ENCODE peak calls at places on chromosomes 2 and 18, in four cellular contexts. U, S, V and Q are unnamed samples. For H3K4me1, the result is how much of the 10 kb centered on the place peaks cover.

GRCh38 chr2:26178746-26179436 is 6.0 kb downstream of the GAREM2 start:
- DNase-seq in U (no peak), S (no peak), V (no peak), Q (no peak)

GRCh38 chr2:223835701-223836532 is 1.5 kb downstream of the AP1S3 start:
- DNase-seq in U (no peak), S (peak), V (no peak), Q (no peak)

GRCh38 chr2:75627902-75628504 is 18.6 kb upstream of the MRPL19 start:
- DNase-seq in U (peak), S (peak), V (peak), Q (peak)

GRCh38 chr2:106094101-106094860 is 99.8 kb downstream of the UXS1 start:
- DNase-seq in U (no peak), S (no peak), V (no peak), Q (no peak)

GRCh38 chr2:74712223-74713053 is 58.4 kb downstream of the SEMA4F start:
- DNase-seq in U (no peak), S (no peak), V (no peak), Q (no peak)

GRCh38 chr2:18483896-18484295 is 76.6 kb downstream of the RDH14 start:
- DNase-seq in U (no peak), S (no peak), V (no peak), Q (peak)

GRCh38 chr2:41869542-41870256 is 178.1 kb upstream of the PKDCC start:
- DNase-seq in U (peak), S (peak), V (peak), Q (peak)

GRCh38 chr2:168316073-168316440 is 68.7 kb upstream of the STK39 start:
- DNase-seq in U (peak), S (no peak), V (no peak), Q (no peak)

GRCh38 chr2:28751956-28752607 is 452 bp downstream of the PPP1CB start:
- DNase-seq in U (peak), S (peak), V (no peak), Q (peak)

GRCh38 chr2:221448857-221449390 is 123.2 kb downstream of the EPHA4 start:
- DNase-seq in U (no peak), S (no peak), V (no peak), Q (no peak)
- H3K4me1 ChIP-seq in U (under half), S (under half), V (under half), Q (under half)

GRCh38 chr2:145797692-145798091 is 1277.8 kb upstream of the ZEB2 start:
- DNase-seq in U (no peak), S (no peak), V (no peak), Q (no peak)

GRCh38 chr2:145798419-145798818 is 1278.5 kb upstream of the ZEB2 start:
- DNase-seq in U (no peak), S (no peak), V (no peak), Q (no peak)

GRCh38 chr2:145799595-145800108 is 1279.7 kb upstream of the ZEB2 start:
- DNase-seq in U (no peak), S (no peak), V (no peak), Q (no peak)

GRCh38 chr2:145800201-145801091 is 1280.5 kb upstream of the ZEB2 start:
- DNase-seq in U (peak), S (no peak), V (no peak), Q (no peak)

DNA sequence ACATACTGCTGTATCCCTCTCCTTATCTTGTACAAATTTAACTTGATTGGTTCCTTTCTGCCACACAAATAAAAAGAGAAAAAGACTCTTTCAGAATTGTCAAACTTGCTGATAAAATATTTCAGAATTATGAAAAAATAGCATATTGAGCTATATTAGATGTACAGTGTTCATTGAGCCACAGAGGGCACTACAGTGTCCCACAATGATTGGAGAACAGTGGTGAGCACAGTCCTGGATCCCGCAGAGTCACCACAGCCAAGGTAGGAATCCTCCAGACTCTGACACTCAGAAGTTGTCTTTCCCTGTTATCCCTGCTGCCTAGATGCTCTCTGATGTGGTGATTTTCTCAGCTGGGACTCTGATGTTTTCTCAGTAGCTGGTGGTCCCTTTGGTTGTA is 1281.3 kb upstream of the ZEB2 start:
- DNase-seq in U (no peak), S (no peak), V (no peak), Q (no peak)
- H3K4me1 ChIP-seq in U (under half), S (under half), V (under half), Q (under half)

DNA sequence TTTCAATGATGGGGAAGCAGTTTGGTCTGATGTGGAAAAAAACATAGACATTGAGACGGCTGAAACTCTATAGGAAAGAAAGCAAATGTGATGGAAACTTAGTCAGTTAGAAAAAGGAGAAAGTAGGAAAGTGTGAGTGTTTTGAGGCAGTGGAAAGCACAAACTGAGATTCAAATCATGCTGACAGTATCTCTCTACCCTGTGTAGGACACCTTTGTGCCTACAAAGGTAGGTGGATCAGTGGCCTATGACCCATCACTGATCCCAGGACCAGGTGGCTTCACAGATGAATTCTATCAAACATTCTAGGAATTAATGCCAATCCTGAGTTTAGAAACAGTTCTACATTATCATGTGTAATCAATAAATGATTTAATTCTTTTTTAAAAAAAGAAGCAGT is 57.1 kb downstream of the CD226 start:
- DNase-seq in U (no peak), S (no peak), V (no peak), Q (no peak)
- H3K4me1 ChIP-seq in U (under half), S (under half), V (under half), Q (under half)

GRCh38 chr2:217937446-217937845 is 65.3 kb downstream of the TNS1 start:
- DNase-seq in U (no peak), S (no peak), V (no peak), Q (no peak)

GRCh38 chr2:217935245-217935879 is 67.4 kb downstream of the TNS1 start:
- DNase-seq in U (no peak), S (no peak), V (peak), Q (no peak)

GRCh38 chr2:217935901-217936684 is 66.7 kb downstream of the TNS1 start:
- DNase-seq in U (no peak), S (no peak), V (no peak), Q (no peak)

GRCh38 chr2:217938038-217938437 is 64.8 kb downstream of the TNS1 start:
- DNase-seq in U (no peak), S (no peak), V (no peak), Q (no peak)

DNA sequence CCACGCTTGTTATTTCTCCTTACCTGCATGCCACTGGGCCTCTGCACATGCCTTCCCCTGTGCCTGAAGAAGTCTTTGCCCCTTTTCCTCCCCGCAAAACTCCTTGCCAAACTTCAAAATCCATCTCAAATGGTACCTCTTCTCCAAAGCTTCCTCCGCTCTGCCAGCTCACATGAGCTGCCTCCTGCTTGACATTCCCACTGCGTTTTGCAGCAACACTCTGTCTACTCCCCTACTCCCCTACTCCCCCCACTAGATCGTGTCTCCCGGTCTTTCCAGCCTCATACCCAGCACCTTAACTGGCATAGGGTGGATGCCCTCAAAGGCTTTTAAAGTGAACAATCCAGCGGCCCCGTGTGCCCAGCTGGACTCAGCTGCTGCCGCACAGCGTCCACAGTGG is 65.8 kb downstream of the TNS1 start:
- DNase-seq in U (no peak), S (no peak), V (no peak), Q (no peak)
- H3K4me1 ChIP-seq in U (half or more), S (under half), V (under half), Q (under half)

GRCh38 chr2:64989982-64990614 is 899 bp downstream of the SLC1A4 start:
- DNase-seq in U (no peak), S (no peak), V (peak), Q (no peak)

GRCh38 chr2:64988420-64989125 is 626 bp upstream of the SLC1A4 start:
- DNase-seq in U (peak), S (peak), V (peak), Q (peak)

GRCh38 chr2:64989126-64989981 is at the start of gene SLC1A4:
- DNase-seq in U (peak), S (peak), V (peak), Q (peak)

GRCh38 chr2:64987001-64987962 is 1.9 kb upstream of the SLC1A4 start:
- DNase-seq in U (no peak), S (no peak), V (no peak), Q (no peak)

DNA sequence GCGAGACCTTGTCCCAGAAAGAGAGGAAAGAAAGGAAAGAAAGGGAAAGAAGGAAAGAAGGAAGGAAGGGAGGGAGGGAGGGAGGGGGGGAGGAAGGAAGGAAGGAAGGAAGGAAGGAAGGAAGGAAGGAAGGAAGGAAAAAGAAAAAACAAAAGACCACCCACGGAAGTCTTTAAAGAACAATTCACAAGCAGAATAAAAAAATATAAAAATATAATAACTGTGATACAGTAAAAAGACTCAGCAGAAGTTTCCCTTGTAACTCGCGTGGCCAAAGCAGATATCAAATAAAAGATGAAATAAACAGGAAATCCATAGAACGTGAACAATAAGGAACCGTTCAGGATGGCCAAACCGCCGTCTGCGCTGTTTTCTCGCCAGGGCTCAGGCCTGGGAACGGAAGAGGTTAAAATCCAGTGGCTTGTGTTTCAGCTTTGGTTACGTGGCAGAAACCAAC is 1.2 kb upstream of the SLC1A4 start:
- DNase-seq in U (no peak), S (no peak), V (no peak), Q (no peak)
- H3K4me1 ChIP-seq in U (under half), S (under half), V (under half), Q (under half)

DNA sequence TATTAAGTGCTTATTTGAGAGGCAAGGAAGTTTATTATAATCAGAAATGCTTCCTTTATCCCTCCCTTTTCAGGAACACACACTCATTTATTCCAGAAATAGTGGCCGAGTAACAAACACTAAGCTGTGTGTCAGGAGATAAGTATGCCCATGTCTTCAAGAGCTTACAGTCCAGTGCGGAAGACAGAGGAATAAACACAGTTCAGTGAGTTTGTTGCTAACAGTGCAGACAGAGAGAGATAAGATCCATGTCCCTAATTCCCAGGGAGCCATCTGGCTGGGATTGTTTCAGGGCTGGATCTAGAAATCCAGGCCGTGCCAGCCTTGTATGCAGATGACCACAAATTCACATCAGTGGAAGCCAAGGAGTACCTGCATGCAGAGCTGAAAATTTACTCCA is 151.4 kb downstream of the ANTXR1 start:
- DNase-seq in U (no peak), S (no peak), V (no peak), Q (no peak)
- H3K4me1 ChIP-seq in U (under half), S (under half), V (under half), Q (under half)

DNA sequence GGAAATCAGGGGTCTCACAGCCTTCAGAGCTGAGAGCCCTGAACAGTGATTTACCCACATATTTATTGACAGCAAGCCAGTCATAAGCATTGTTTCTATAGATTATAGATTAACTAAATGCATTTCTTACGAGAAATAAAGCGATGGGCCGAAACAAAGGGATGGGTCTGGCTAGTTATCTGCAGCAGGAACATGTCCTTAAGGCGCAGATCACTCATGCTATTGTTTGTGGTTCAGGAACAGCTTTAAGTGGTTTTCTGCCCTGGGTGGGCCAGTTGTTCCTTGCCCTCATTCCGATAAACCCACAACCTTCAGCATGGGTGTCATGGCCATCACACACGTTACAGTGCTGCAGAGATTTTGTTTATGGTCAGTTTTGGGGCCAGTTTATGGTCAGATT is 36.4 kb downstream of the TANC1 start:
- DNase-seq in U (no peak), S (no peak), V (no peak), Q (no peak)
- H3K4me1 ChIP-seq in U (under half), S (under half), V (under half), Q (under half)

DNA sequence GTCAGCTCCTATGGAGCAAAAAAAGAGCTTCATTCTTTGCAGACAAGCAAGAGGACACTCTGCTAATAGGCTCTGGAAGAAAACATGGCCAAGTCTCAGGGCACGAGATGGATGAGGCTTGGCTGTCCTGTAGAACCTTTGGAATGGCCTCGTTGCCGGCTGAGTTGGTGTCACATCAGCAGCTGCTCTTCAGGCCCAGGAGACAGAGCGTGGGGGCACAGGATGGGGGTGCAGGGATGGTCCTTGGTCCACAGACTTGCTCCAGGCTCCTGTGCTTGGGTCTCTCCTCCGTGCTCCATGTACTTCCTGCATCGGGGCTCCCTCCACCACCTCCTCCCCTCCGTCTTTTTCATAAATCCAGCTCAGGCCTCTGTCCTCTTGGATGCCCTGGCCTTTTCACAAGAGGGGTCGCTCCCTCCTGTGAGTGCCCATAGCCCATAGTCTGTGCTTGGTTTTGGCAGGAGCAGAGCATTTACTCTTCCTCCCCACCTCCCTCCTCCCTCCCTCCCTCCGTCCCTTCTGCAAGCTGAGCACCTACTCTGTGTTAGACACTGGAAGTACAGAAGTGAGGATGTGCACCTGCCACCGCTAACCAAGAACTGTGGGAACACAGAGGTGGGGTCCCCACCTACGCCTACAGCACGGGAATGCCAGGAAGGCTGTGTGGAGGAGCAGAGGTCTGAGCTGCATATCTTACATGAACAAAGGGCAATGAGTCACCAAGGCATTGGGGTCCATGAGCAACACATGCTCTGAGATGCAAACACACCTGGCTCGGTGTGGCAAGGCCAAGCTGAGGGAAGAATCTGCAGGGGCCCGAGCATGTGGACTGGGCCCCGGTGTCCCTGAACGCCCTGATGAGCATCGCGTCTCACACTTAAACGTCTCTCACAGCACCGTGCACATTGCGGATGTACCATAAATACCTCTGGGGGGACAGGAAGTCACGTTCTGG is 458.7 kb upstream of the HS6ST1 start:
- DNase-seq in U (no peak), S (no peak), V (no peak), Q (peak)
- H3K4me1 ChIP-seq in U (under half), S (under half), V (under half), Q (under half)